ENCODE peak calls at places on chromosomes 13 and 19, in six cellular contexts. C, K, M, Z, F and B are unnamed samples.

GRCh38 chr13:111914241-111915103 is 152.5 kb upstream of the SOX1 start:
- DNase-seq in M (no peak), K (no peak), F (no peak), Z (no peak), C (no peak), B (no peak)

GRCh38 chr13:99218126-99218525 is 17.5 kb downstream of the UBAC2 start:
- DNase-seq in K (no peak), Z (no peak), M (no peak), F (no peak), C (no peak), B (no peak)

GRCh38 chr19:49881672-49882394 is 4.3 kb downstream of the TBC1D17 start:
- DNase-seq in C (no peak), K (no peak), F (no peak), M (no peak), Z (no peak), B (no peak)

GRCh38 chr13:106714271-106714670 is 146.3 kb upstream of the ARGLU1 start:
- DNase-seq in F (no peak), K (no peak), Z (no peak), C (no peak), M (no peak), B (no peak)

GRCh38 chr13:20161275-20161950 is 561 bp upstream of the GJA3 start:
- DNase-seq in Z (no peak), M (no peak), F (peak), C (peak), K (no peak), B (no peak)

GRCh38 chr19:40249201-40249600 is 22.7 kb upstream of the CCNP start:
- DNase-seq in F (no peak), C (no peak), Z (no peak), K (no peak), M (no peak), B (no peak)

GRCh38 chr13:99886706-99887105 is 84.9 kb downstream of the ZIC5 start:
- DNase-seq in M (no peak), C (no peak), K (no peak), F (no peak), Z (no peak), B (no peak)

GRCh38 chr13:102901615-102902305 is 55.9 kb downstream of the ERCC5 start:
- DNase-seq in Z (no peak), K (no peak), C (no peak), F (no peak), M (no peak), B (no peak)

GRCh38 chr13:33323766-33324525 is 38.4 kb upstream of the STARD13 start:
- DNase-seq in K (peak), F (no peak), C (no peak), Z (no peak), M (no peak), B (no peak)

DNA sequence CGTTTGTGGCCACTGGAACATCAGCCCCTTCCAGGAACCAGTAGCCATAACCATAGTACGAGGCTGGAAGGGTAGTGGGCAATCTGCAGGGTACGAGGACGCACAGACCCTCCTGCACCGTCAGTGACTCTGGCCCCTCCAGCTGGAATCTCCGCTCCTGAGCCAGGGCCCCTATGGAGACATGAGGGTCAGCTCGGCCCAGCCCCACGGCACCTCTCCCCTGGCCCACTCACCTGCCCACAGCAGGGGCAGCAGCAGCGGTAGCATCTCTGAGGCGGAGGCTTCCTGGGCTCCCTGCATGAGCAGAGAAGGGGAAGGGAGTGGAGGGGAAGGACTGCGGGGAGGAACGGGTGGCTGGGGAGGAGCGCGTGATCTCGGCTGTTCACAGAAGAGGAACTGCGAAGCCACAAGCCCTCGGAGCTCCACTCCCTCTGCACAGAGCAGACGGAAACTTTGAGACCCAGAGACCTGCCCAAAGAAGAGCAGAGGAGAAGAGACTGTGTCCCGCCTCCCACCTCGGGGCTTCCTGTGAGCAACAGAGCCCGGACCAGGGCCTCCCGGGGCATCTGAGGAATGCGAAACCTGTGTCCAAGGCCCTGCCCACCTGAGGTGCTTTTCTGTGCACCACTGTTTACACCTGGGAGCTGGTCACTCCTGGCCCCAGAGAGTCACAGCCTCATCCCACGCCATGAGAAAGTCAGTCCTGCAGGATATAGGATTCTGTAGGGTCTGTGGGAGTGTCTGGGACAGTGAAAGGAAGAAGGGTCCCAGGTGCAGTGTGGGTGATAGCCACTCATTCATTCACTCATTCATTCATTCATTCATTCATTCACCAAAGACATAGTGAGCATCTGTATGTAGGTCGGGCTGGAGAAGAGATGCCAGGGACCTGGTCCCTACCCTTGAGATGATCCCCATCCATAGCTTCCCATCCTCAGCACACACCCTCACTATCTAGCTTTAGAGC is at the start of gene SIGLEC6:
- DNase-seq in K (no peak), F (peak), Z (peak), C (no peak), M (no peak), B (no peak)
- H3K4me3 ChIP-seq in K (no peak), F (no peak), Z (no peak), C (no peak), M (no peak), B (no peak)

DNA sequence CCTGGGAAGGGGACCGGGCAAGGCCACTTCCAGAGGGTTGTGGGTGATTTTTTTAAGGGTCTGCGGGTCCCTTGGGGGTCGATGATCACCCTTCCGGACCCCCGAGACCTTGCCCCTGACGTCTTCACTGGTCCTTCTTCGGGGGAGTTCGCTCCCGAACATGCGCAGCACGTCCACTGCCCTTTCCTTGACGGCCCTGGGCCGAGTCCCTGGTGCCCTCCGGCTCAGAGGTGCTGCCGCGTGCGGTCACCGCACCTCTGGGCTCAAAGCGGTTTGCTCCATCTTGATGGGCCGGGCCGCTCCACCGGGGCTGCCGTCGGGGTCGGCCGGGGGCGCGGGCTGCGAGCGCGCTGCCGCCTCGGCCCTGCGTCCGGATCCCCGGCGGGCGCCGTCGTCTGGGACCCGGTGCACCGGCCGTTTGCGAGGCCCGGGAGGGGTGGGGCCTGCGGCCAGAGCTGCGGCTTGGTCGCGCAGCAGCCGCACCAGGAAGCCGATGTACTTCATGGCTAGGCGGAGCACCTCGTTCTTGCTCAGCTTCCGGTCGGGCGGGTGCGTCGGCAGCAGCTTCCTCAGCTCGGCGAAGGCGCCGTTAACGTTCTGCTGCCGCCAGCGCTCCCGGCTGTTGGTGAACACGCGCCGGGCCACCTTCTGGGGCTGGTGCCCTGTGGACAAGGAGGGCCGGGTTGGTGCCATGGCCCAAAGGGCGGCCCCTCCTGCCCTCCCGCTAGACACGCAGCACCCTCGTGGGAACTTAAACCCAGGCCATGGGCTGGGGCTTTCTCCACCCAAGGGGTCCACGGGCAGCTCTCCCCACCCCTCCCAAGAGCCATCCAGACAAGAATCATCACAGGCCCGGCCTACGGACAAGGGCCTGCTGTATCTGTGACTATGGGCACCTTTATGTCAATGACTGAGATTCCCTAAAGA is 3.3 kb downstream of the LYL1 start:
- DNase-seq in K (no peak), M (peak), C (no peak), Z (peak), F (peak), B (no peak)
- H3K4me3 ChIP-seq in K (no peak), M (peak), C (no peak), Z (no peak), F (peak), B (no peak)

GRCh38 chr19:17105548-17105947 is 30.0 kb downstream of the MYO9B start:
- DNase-seq in F (peak), C (no peak), M (no peak), Z (no peak), K (no peak), B (no peak)
- H3K4me3 ChIP-seq in F (no peak), C (no peak), M (no peak), Z (no peak), K (no peak), B (no peak)

GRCh38 chr19:45978156-45978555 is 4.5 kb upstream of the NOVA2 start:
- DNase-seq in Z (no peak), M (no peak), F (no peak), C (no peak), K (no peak), B (no peak)

GRCh38 chr19:45973564-45974338 is at the start of gene NOVA2:
- DNase-seq in K (peak), F (peak), M (peak), Z (peak), C (peak), B (peak)

GRCh38 chr19:45972944-45973525 is 630 bp downstream of the NOVA2 start:
- DNase-seq in Z (no peak), F (no peak), M (no peak), C (no peak), K (no peak), B (no peak)

GRCh38 chr19:45976180-45976579 is 2.5 kb upstream of the NOVA2 start:
- DNase-seq in M (no peak), C (no peak), Z (no peak), F (peak), K (no peak), B (no peak)

DNA sequence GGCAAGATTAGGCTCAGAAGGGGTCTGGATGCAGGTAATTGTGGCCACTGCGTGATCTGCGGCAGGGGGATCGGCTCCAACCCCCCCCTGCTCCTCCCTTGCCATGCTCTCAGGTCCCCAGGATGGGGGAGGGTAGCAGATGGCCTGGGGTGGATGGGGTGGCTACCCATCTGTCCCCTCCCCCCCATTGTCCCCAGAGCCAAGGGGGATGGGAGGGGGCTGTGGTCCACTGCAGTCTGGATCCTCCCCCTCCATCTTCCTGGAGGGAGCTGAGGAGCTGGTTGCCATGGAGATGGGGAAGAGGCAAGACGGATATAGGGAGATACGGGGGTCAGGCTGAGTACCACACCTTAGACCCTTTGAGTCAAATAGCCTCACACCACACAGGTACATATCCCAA is 1.6 kb upstream of the NOVA2 start:
- DNase-seq in F (no peak), K (no peak), M (no peak), C (no peak), Z (no peak), B (no peak)
- H3K4me3 ChIP-seq in F (no peak), K (no peak), M (no peak), C (no peak), Z (no peak), B (no peak)

DNA sequence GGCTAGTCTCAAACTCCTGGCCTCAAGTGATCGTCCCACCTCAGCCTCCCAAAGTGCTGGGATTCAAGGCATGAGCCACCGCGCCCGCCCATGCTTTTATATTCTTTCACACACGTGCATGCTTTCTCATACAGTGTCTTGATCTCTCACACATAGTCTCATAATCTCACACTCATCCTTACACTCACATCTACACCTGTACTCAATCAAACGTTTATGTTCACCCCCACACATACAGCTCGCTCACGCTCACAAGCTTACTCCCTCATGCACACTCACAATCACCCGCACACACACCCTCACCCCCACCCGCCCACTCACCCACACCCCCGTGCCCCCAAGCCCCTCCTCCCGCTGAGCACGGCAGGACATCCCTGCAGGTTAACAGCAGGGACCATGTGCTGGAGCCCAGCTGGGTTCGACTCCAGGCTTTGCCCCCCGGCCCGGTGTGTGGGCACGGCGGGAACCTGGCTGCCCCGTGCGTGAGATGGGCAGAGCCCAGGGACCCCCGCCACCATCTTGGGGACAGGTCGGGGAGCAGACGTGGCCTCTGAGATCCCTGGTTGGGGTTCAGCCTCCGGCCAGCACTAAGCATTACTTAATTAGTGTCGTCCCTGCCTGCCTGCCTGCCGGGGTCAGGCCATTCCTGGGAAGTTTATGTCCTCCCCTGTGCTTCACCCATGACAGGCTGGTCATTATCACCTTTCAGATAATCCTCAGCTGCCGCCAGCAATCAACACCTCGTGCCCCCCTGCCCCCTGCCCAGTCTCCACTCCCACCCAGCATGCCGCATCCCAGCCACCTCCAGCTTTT is 11.4 kb downstream of the SBK2 start:
- DNase-seq in K (no peak), F (no peak), Z (no peak), C (no peak), M (no peak), B (no peak)
- H3K4me3 ChIP-seq in K (no peak), F (no peak), Z (no peak), C (no peak), M (no peak), B (no peak)

GRCh38 chr13:41460930-41461329 is 3.6 kb downstream of the RGCC start:
- DNase-seq in K (no peak), M (no peak), C (no peak), F (no peak), Z (no peak), B (no peak)
- H3K4me3 ChIP-seq in K (no peak), M (no peak), C (no peak), F (no peak), Z (no peak), B (no peak)

DNA sequence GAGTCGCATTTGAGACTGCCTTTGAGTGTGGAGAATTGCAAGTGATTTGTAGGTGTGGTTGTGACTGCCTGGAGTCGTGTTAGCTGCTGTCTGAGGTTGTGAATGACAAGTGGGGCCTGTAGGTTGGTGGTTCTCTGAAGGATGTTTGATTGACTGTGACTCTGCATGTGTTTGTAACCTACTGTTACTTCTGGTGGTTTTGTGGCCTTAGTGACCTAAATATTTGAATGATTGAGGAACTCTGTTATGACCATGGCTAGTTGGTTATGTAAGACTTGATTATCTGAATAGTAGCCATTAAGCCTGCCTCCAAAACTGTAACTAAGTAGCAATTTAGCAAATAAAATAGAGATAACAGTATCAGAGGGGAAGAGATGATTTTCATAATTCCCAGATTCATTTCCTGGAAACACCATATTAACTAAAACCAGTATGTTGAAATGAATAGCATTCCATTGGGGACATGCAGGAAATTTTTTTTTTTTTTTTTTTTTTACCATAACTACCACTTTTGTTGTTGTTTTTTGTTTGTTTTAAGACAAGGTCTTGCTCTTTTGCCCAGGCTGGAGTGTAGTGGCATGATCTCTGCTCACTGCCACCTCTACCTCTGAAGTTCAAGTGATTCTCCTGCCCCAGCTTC is 846 bp downstream of the ZNF382 start:
- DNase-seq in F (peak), Z (no peak), C (no peak), K (no peak), M (no peak), B (peak)
- H3K4me3 ChIP-seq in F (peak), Z (peak), C (peak), K (peak), M (peak), B (peak)

GRCh38 chr19:3442487-3443071 is 37.7 kb downstream of the SMIM24 start:
- DNase-seq in M (no peak), F (no peak), Z (no peak), C (no peak), K (no peak), B (no peak)

GRCh38 chr19:3441089-3441985 is 39.0 kb downstream of the SMIM24 start:
- DNase-seq in F (no peak), C (no peak), Z (no peak), K (no peak), M (no peak), B (no peak)

GRCh38 chr19:3444695-3445234 is 35.6 kb downstream of the SMIM24 start:
- DNase-seq in Z (no peak), K (no peak), F (no peak), M (no peak), C (no peak), B (no peak)

GRCh38 chr19:3441986-3442329 is 38.4 kb downstream of the SMIM24 start:
- DNase-seq in K (no peak), F (no peak), M (no peak), Z (no peak), C (no peak), B (no peak)

DNA sequence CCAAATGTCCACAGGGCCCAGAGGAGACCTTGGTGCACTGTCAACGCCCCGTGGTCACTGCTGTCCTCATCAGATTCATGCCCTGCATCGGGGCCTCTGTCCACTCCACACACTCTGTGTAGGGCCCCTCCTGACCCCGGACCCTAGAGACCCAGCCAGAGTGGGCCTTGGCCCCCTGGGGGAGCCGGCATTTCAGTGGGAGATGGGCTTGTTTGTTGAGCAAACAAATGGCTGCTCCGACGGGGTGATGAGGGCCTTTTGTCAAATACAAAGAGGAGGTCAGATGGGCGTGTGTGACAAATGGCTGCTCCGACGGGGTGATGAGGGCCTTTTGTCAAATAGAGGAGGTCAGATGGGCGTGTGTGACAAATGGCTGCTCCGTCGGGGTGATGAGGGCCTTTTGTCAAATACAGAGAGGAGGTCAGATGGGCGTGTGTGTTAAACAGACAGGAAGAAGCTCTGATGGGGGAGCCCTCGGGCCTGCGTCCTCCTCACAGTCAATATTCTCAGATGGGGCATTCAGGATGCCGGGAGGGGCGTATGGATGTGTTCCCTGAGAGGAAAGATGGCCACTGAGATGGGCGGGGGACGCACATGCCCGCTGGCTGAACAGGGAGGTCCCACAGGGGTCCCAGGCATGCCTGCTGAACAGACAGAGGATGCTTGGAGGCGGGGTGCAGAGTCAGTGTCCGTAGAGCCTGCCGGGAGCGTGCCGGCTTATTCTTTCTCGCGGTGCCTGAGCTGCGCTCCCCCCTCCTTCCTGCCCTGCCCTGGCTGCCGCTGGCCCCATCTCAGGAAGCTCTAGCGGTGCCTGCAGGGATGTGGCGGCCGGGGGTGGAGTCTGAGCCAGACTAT is 36.3 kb downstream of the SMIM24 start:
- DNase-seq in Z (peak), C (peak), F (no peak), M (peak), K (peak), B (no peak)
- H3K4me3 ChIP-seq in Z (no peak), C (no peak), F (no peak), M (no peak), K (no peak), B (no peak)